ENCODE peak calls at places on chromosomes 16 and 17, in nine cellular contexts. F, U, Y, A, C, P, N, G and X are unnamed samples.

GRCh38 chr17:29778936-29779811 is 150.9 kb downstream of the SSH2 start:
- DNase-seq in U (peak), F (peak), Y (peak), C (peak), A (peak), G (peak), P (peak), N (peak), X (peak)

GRCh38 chr17:57869599-57870282 is 19.9 kb upstream of the MRPS23 start:
- DNase-seq in P (no peak), F (peak), Y (no peak), N (no peak), A (no peak), U (no peak), G (no peak), C (peak), X (no peak)

GRCh38 chr17:27489045-27489715 is 32.9 kb downstream of the KSR1 start:
- DNase-seq in Y (no peak), G (no peak), U (no peak), A (no peak), P (no peak), N (no peak), F (peak), C (peak), X (no peak)

GRCh38 chr17:44362964-44363612 is 565 bp downstream of the FAM171A2 start:
- DNase-seq in Y (peak), F (peak), C (no peak), P (no peak), U (no peak), G (peak), A (no peak), N (peak), X (no peak)

GRCh38 chr16:3654249-3654991 is at the start of gene DNASE1:
- DNase-seq in P (peak), A (peak), Y (peak), U (peak), F (peak), G (peak), C (peak), N (peak), X (no peak)

GRCh38 chr16:8355714-8356113 is 234.6 kb downstream of the TMEM114 start:
- DNase-seq in C (no peak), U (no peak), A (no peak), N (peak), G (no peak), P (no peak), Y (peak), F (no peak), X (no peak)

GRCh38 chr17:50920891-50921595 is 54.9 kb upstream of the TOB1 start:
- DNase-seq in Y (no peak), N (peak), P (no peak), F (no peak), C (no peak), U (no peak), G (no peak), A (no peak), X (no peak)

GRCh38 chr16:84529607-84530006 is 25.1 kb upstream of the MEAK7 start:
- DNase-seq in Y (no peak), N (no peak), F (no peak), A (no peak), U (no peak), G (no peak), C (no peak), P (no peak), X (no peak)

GRCh38 chr17:54256530-54256929 is 433.8 kb downstream of the KIF2B start:
- DNase-seq in A (no peak), C (no peak), Y (no peak), G (no peak), P (no peak), F (no peak), U (no peak), N (no peak), X (no peak)

GRCh38 chr16:48206594-48207242 is 37.4 kb upstream of the LONP2 start:
- DNase-seq in F (no peak), U (no peak), N (no peak), A (no peak), G (no peak), P (no peak), C (peak), Y (no peak), X (no peak)

GRCh38 chr16:57611184-57611583 is 17.2 kb upstream of the ADGRG1 start:
- DNase-seq in C (peak), N (no peak), F (no peak), G (no peak), Y (no peak), P (no peak), A (no peak), U (no peak), X (no peak)

GRCh38 chr16:19113577-19114358 is at the start of gene ITPRIPL2:
- DNase-seq in P (no peak), F (peak), U (no peak), Y (peak), A (peak), G (peak), C (peak), N (peak), X (peak)

GRCh38 chr16:19609359-19609758 is 53.9 kb downstream of the VPS35L start:
- DNase-seq in Y (no peak), A (no peak), C (no peak), U (no peak), F (no peak), N (no peak), P (no peak), G (no peak), X (no peak)

GRCh38 chr17:17235212-17236174 is 1.5 kb downstream of the FLCN start:
- DNase-seq in N (peak), P (no peak), C (peak), G (no peak), U (no peak), Y (no peak), A (peak), F (no peak), X (no peak)

GRCh38 chr16:75754126-75754525 is 27.8 kb upstream of the CPHXL start:
- DNase-seq in Y (no peak), F (no peak), U (no peak), P (no peak), A (no peak), N (no peak), G (no peak), C (peak), X (no peak)

GRCh38 chr16:84599528-84600202 is 18.2 kb downstream of the COTL1 start:
- DNase-seq in U (no peak), F (peak), C (peak), P (no peak), Y (peak), G (peak), A (peak), N (peak), X (peak)